ENCODE peak calls at places on chromosomes 3 and 15, in six cellular contexts. H is K562, D is HepG2, N is GM12878, F is H1, J is SK-N-SH. V is an unnamed sample.

GRCh38 chr15:64024172-64025050 is 21.9 kb downstream of the DAPK2 start:
- DNase-seq in H (no peak), D (no peak), N (no peak), F (no peak), J (no peak), V (peak)

GRCh38 chr3:161454615-161455014 is 42.0 kb upstream of the OTOL1 start:
- DNase-seq in H (no peak), D (no peak), N (no peak), F (no peak), J (peak), V (no peak)

GRCh38 chr15:66169023-66169422 is 84.5 kb downstream of the MEGF11 start:
- DNase-seq in H (no peak), D (no peak), N (no peak), F (no peak), J (no peak), V (no peak)

GRCh38 chr3:114557791-114558190 is 264.0 kb downstream of the TIGIT start:
- DNase-seq in H (no peak), D (no peak), N (no peak), F (no peak), J (no peak), V (no peak)

GRCh38 chr3:14265246-14265962 is 86.8 kb downstream of the LSM3 start:
- DNase-seq in H (no peak), D (peak), N (no peak), F (no peak), J (no peak), V (no peak)

GRCh38 chr15:70806992-70807712 is 43.8 kb upstream of the UACA start:
- DNase-seq in H (no peak), D (no peak), N (no peak), F (no peak), J (no peak), V (no peak)

GRCh38 chr3:71629289-71630252 is 46.0 kb upstream of the FOXP1 start:
- DNase-seq in H (no peak), D (no peak), N (no peak), F (no peak), J (no peak), V (peak)

GRCh38 chr3:191959876-191960418 is 499.0 kb downstream of the PYDC2 start:
- DNase-seq in H (no peak), D (no peak), N (no peak), F (no peak), J (no peak), V (no peak)

GRCh38 chr15:29312387-29312786 is 42.8 kb upstream of the NSMCE3 start:
- DNase-seq in H (no peak), D (no peak), N (no peak), F (no peak), J (no peak), V (no peak)

GRCh38 chr3:194806991-194807685 is 121.5 kb downstream of the FAM43A start:
- DNase-seq in H (no peak), D (no peak), N (no peak), F (no peak), J (no peak), V (no peak)

GRCh38 chr3:193794002-193794835 is 201.2 kb downstream of the OPA1 start:
- DNase-seq in H (peak), D (peak), N (no peak), F (no peak), J (no peak), V (no peak)

GRCh38 chr15:39172380-39173281 is 408.2 kb upstream of the THBS1 start:
- DNase-seq in H (no peak), D (peak), N (no peak), F (peak), J (no peak), V (no peak)

GRCh38 chr3:112293368-112294321 is at the start of gene SLC9C1:
- DNase-seq in H (peak), D (peak), N (peak), F (peak), J (peak), V (peak)

GRCh38 chr3:5504135-5504534 is 316.6 kb downstream of the EDEM1 start:
- DNase-seq in H (no peak), D (no peak), N (no peak), F (no peak), J (no peak), V (no peak)

GRCh38 chr3:42080452-42080872 is 10.7 kb upstream of the TRAK1 start:
- DNase-seq in H (no peak), D (peak), N (peak), F (no peak), J (no peak), V (no peak)

GRCh38 chr3:45026957-45027356 is 854 bp downstream of the CLEC3B start:
- DNase-seq in H (peak), D (peak), N (no peak), F (no peak), J (no peak), V (no peak)

GRCh38 chr3:34419801-34420200 is 621.4 kb downstream of the PDCD6IP start:
- DNase-seq in H (no peak), D (no peak), N (no peak), F (no peak), J (no peak), V (no peak)

GRCh38 chr3:3906171-3906570 is 106.9 kb downstream of the LRRN1 start:
- DNase-seq in H (no peak), D (no peak), N (no peak), F (no peak), J (no peak), V (no peak)

GRCh38 chr3:63753567-63753966 is 65.5 kb upstream of the C3orf49 start:
- DNase-seq in H (peak), D (peak), N (no peak), F (no peak), J (no peak), V (no peak)

GRCh38 chr15:83982748-83983147 is 252.8 kb upstream of the GOLGA6L4 start:
- DNase-seq in H (no peak), D (no peak), N (no peak), F (no peak), J (no peak), V (no peak)

GRCh38 chr3:50299929-50300680 is 900 bp upstream of the HYAL3 start:
- DNase-seq in H (no peak), D (no peak), N (no peak), F (no peak), J (no peak), V (peak)

GRCh38 chr3:142211034-142211433 is 14.4 kb downstream of the GK5 start:
- DNase-seq in H (no peak), D (no peak), N (no peak), F (no peak), J (peak), V (no peak)

GRCh38 chr15:54374184-54374947 is 396.1 kb downstream of the UNC13C start:
- DNase-seq in H (no peak), D (no peak), N (no peak), F (no peak), J (no peak), V (no peak)

GRCh38 chr3:143644370-143645089 is 203.7 kb downstream of the SLC9A9 start:
- DNase-seq in H (peak), D (peak), N (peak), F (peak), J (peak), V (peak)

GRCh38 chr3:175325440-175325839 is 466.3 kb downstream of the NAALADL2 start:
- DNase-seq in H (no peak), D (no peak), N (no peak), F (no peak), J (no peak), V (no peak)

GRCh38 chr3:153313307-153313945 is 151.4 kb downstream of the RAP2B start:
- DNase-seq in H (no peak), D (no peak), N (no peak), F (no peak), J (peak), V (no peak)

GRCh38 chr3:55526332-55527030 is 39.4 kb upstream of the WNT5A start:
- DNase-seq in H (no peak), D (peak), N (no peak), F (no peak), J (no peak), V (no peak)

DNA sequence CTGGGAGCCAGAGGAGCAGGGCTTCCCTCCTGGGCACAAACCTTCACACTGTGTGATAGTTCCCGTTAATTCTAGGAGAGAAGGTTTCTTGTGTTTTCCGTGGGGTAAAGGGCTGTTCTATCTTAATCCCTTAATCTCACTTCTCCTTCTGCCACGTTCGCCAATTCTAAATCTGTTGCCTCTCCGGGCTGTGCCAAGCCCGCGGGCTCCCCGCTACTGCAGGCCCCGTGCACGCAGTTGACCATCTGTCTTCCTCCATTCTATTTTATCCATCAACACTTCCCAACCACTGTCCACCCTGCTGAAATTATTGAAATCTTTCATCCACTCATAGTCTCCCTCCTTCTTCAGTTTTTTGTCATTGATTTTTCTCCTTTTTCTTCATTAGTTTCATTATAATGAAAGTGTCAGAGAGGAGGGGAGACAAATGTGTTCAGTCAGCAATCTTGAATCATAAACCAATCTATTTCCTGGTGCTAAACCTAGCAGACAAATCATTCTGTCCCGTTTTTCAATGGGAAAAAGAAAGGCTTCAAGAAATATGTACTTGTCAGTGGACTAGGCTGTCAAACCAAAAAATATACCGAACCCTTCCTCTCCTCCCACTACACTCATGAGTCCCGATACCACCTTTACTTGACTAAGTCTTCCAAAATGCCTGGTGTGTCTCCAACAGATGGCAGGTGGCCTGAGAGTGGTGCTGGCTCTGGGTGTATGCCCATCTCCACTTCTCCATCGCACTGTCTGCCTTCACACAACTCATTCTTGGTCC is 39.6 kb downstream of the SLCO2A1 start:
- DNase-seq in H (no peak), D (no peak), N (no peak), F (no peak), J (no peak), V (no peak)
- TF ChIP-seq GABPA in H (no peak), D (no peak), N (no peak), F (no peak), J (no peak), V (no peak)

DNA sequence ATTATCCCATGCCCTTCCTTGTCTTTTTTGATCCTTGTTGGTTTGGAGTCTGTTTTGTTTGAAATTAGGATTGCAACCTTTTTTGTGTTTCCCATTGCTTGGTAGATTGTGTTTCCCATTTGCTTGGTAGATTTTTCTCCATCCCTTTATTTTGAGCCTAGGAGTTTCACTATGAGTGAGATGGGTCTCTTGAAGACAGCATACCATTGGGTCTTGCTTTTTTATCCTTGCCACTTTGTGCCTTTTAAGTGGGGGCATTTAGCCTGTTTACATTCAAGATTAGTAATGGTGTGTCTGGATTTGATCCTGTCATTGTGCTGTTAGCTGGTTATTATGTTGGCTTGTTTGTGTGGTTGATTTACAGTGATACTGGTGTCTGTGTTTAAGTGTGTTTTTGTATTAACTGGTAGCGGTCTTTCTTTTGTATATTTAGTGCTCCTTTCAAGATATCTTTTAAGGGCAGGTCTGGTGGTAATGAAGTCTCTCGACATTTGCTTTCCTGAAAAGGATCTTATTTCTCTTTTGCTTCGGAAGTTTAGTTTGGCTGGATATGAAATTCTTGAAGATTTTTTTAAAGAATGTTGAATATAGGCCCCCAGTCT is 70.8 kb downstream of the AKAP13 start:
- DNase-seq in H (no peak), D (no peak), N (no peak), F (no peak), J (no peak), V (no peak)
- H3K27ac ChIP-seq in H (no peak), D (no peak), N (no peak), F (no peak), J (no peak), V (no peak)

DNA sequence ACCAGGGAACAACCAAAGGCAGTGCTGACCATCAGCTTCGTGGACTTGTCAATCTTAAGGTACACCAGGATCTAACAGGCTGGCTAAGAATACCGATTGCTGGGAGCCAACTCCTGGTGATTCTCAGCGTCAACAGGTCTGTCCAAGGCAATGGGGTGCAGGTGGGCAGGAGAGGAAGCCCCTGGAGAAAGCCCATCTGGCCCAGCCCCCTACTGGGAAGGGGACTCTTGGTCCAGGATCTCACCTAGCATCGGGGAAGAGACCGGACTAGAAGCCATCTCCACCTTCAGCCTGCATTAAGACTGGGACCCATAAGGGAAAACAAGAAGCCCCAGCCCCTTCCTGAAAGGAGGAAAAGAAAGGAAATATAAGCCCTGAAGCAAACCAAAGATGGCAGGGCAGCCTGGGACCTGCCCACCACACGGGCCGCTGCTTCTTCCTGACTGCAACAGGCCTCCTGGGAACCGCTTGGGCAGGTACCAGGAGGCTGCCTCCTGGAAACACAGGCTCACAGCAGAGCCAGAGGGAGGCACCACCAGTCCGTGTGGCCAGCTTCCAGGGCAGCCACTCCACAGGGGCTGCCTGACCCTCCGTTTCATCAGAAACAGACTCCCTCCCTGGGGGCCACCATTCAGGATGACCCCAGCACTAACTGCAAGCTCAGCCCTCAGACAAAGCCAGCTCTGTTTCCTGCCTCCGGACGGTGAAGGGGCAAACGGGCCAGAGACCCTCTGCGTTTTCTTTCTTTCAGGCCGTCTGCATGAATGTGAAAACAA is 100.3 kb downstream of the LRIG1 start:
- DNase-seq in H (no peak), D (no peak), N (no peak), F (no peak), J (no peak), V (no peak)
- TF ChIP-seq GABPA in H (no peak), D (no peak), N (no peak), F (no peak), J (no peak), V (no peak)

DNA sequence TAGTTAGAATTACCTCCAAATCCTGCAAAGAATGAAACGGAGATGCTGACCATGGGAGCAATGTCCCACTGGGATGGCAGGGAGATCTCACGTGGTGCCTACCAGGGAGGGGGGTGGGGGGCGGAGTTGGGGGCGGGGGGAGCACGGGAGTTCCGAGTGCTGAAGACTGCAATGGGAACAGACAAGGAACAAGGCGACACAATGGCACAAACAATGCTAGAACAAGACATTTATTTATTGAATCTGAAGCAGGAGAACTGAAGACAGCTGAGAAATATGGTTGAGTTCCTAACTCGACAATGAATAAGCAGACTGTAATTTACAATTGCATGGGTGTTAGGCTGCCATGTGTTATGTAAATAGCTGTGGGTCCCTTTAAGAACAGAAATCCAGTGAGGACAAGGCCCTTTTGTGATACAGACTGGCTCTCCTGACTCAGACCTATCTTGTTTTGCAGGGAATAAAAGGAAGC is 91.2 kb downstream of the AQP9 start:
- DNase-seq in H (peak), D (peak), N (no peak), F (no peak), J (no peak), V (no peak)
- H3K27ac ChIP-seq in H (no peak), D (no peak), N (no peak), F (no peak), J (no peak), V (no peak)

GRCh38 chr15:72421484-72421883 is 23.4 kb downstream of the TMEM202 start:
- DNase-seq in H (no peak), D (no peak), N (no peak), F (no peak), J (no peak), V (no peak)
- TF ChIP-seq GABPA in H (no peak), D (no peak), N (no peak), F (no peak), J (no peak), V (no peak)

GRCh38 chr3:197356275-197356674 is 57.9 kb upstream of the DLG1 start:
- DNase-seq in H (no peak), D (no peak), N (no peak), F (no peak), J (no peak), V (no peak)
- H3K27ac ChIP-seq in H (no peak), D (no peak), N (no peak), F (no peak), J (no peak), V (no peak)

DNA sequence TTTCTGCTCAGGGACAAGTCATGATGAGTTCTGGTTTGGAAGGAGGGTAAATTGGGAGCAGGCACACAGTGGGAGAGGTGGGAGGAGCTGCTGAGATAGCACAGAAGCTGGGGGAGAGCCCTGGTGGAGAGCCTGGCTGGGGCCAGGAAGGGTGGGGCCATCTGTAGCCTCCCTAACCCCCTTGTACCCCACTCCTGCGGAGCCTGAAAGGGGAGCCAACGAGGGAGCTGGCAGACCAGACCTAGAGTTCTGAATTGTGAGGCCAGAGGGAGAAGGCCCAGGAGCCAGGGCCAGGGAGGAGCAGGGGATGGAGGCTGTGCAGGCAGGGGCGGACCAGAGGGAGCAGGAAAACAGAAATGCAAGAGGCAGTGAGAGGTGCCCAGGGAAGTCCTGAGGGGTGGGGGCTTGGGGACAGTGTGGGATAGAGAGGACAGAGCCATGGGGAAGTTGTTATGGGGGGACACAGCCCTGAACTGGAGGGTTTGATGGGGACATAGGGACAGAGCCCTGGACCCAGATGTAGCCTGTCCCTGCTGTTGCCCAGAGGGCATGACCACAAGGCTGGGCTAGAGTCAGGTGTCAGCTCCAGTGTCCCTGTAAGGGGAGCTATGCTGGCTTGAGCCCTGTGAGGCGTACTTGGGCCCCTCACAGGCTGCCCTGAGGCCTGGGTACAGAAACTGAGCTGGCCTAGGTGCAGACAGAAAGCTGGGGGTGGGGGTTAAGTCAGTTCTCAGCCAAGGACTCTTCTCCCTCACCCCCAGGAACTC is 1.2 kb downstream of the TMIE start:
- DNase-seq in H (no peak), D (no peak), N (no peak), F (no peak), J (no peak), V (no peak)
- TF ChIP-seq GABPA in H (no peak), D (no peak), N (no peak), F (no peak), J (no peak), V (no peak)

DNA sequence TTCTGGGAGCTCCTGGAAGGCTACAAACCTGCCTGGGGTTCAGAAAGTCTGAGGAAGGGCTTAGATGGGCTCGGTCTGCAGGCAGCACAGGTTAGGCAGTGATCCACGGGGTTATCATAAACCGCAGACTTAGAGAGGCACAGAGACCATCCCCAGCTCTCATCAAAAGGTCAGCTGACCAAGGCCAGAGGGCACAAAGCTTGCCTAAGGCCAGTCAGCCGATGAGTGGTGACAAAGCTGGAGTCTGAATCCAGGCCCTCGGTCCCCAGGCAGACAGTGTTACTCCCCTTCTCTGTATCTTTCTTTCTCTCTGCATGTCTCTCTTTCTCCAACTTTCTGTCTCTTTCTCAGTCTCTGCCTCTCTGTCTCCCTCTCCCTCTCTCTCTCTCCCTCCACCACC is 56.5 kb downstream of the ADCY5 start:
- DNase-seq in H (no peak), D (no peak), N (no peak), F (no peak), J (no peak), V (no peak)
- H3K27ac ChIP-seq in H (no peak), D (no peak), N (no peak), F (no peak), J (no peak), V (no peak)

V was measured in HL-60.